ENCODE peak calls at places on chromosome X, in six cellular contexts. O is heart left ventricle; E is neural progenitor cell; A is CD8-positive, alpha-beta memory T cell; M is tibial artery; Q is breast epithelium. Y is an unnamed sample.
A peak's percentile ranks its signal among the peaks of the same experiment; 100 is the strongest.

GRCh38 chrX:427812-428725 is 41.4 kb upstream of the PPP2R3B start:
- DNase-seq in O (no peak), M (no peak), Q (no peak), A (no peak), E (peak; percentile 82), Y (no peak)

GRCh38 chrX:11558972-11559371 is 106.7 kb downstream of the ARHGAP6 start:
- DNase-seq in E (peak; percentile 15), A (peak; percentile 16), O (no peak), Q (no peak), M (no peak), Y (no peak)

GRCh38 chrX:11293113-11293512 is at the start of gene AMELX:
- DNase-seq in A (no peak), M (no peak), E (no peak), Q (no peak), O (no peak), Y (no peak)

GRCh38 chrX:131270085-131270484 is 19.0 kb downstream of the IGSF1 start:
- DNase-seq in O (no peak), Q (no peak), A (no peak), M (no peak), E (no peak), Y (no peak)

GRCh38 chrX:128106630-128107029 is 54.4 kb upstream of the ACTRT1 start:
- DNase-seq in A (no peak), Q (no peak), M (no peak), O (no peak), E (peak; percentile 49), Y (no peak)

GRCh38 chrX:154321624-154322023 is 26.0 kb downstream of the TKTL1 start:
- DNase-seq in A (no peak), E (no peak), M (no peak), Q (no peak), O (no peak), Y (no peak)

GRCh38 chrX:120200851-120201250 is 42.4 kb downstream of the RHOXF2 start:
- DNase-seq in O (no peak), A (no peak), E (no peak), Q (no peak), M (no peak), Y (no peak)

GRCh38 chrX:105658136-105658535 is 164.2 kb upstream of the NRK start:
- DNase-seq in E (no peak), Q (no peak), A (no peak), M (no peak), O (no peak), Y (no peak)

GRCh38 chrX:101759000-101759399 is 99.3 kb upstream of the ARMCX2 start:
- DNase-seq in A (peak; percentile 1), O (no peak), Q (no peak), E (peak; percentile 75), M (peak; percentile 21), Y (no peak)

GRCh38 chrX:154011376-154012335 is 8.0 kb downstream of the IRAK1 start:
- DNase-seq in M (no peak), E (no peak), A (no peak), O (no peak), Q (no peak), Y (no peak)

GRCh38 chrX:135185795-135186443 is 14.7 kb upstream of the CT55 start:
- DNase-seq in A (peak; percentile 23), M (peak; percentile 22), Q (no peak), E (peak; percentile 65), O (no peak), Y (no peak)

GRCh38 chrX:41014776-41015175 is 70.5 kb upstream of the USP9X start:
- DNase-seq in E (no peak), O (no peak), M (no peak), A (no peak), Q (no peak), Y (no peak)

GRCh38 chrX:72019487-72019886 is 108.8 kb downstream of the NHSL2 start:
- DNase-seq in E (no peak), O (no peak), A (no peak), Q (no peak), M (no peak), Y (no peak)

GRCh38 chrX:115030635-115031034 is 13.2 kb upstream of the IL13RA2 start:
- DNase-seq in E (no peak), O (no peak), Q (peak; percentile 32), M (no peak), A (no peak), Y (no peak)

GRCh38 chrX:31609130-31609529 is 537.3 kb upstream of the FTHL17 start:
- DNase-seq in E (no peak), M (no peak), Q (no peak), A (no peak), O (no peak), Y (no peak)

GRCh38 chrX:18146009-18146408 is 74.7 kb downstream of the BEND2 start:
- DNase-seq in M (no peak), O (no peak), E (no peak), A (no peak), Q (no peak), Y (no peak)

GRCh38 chrX:10648608-10649007 is 28.2 kb upstream of the MID1 start:
- DNase-seq in O (no peak), Q (no peak), E (no peak), M (no peak), A (no peak), Y (no peak)

GRCh38 chrX:41452972-41453371 is 5.8 kb downstream of the NYX start:
- DNase-seq in M (no peak), Q (no peak), E (no peak), O (no peak), A (no peak), Y (no peak)

GRCh38 chrX:45668686-45669443 is 468.2 kb upstream of the DIPK2B start:
- DNase-seq in O (no peak), E (no peak), Q (no peak), M (no peak), A (no peak), Y (no peak)

GRCh38 chrX:87517571-87518141 is at the start of gene KLHL4:
- DNase-seq in E (peak; percentile 92), Q (no peak), A (no peak), M (no peak), O (peak; percentile 35), Y (peak; percentile 25)

GRCh38 chrX:47483310-47484268 is 567 bp upstream of the ZNF41 start:
- DNase-seq in Q (no peak), E (peak; percentile 52), M (peak; percentile 34), O (peak; percentile 36), A (no peak), Y (peak; percentile 2)

GRCh38 chrX:345020-345925 is 26.7 kb upstream of the GTPBP6 start:
- DNase-seq in O (peak; percentile 18), M (no peak), Q (no peak), E (no peak), A (no peak), Y (no peak)

GRCh38 chrX:15838017-15838416 is 16.6 kb downstream of the AP1S2 start:
- DNase-seq in M (no peak), O (no peak), A (no peak), E (peak; percentile 39), Q (no peak), Y (no peak)

GRCh38 chrX:31847773-31848172 is 775.9 kb upstream of the FTHL17 start:
- DNase-seq in O (no peak), M (no peak), E (no peak), Q (no peak), A (no peak), Y (no peak)

GRCh38 chrX:41265615-41266014 is 68.3 kb upstream of the DDX3X start:
- DNase-seq in M (peak; percentile 24), A (peak; percentile 45), Q (no peak), O (no peak), E (no peak), Y (no peak)

GRCh38 chrX:2748815-2749188 is 3.0 kb upstream of the XG start:
- DNase-seq in O (no peak), Q (no peak), M (no peak), A (no peak), E (no peak), Y (no peak)
- H3K27ac ChIP-seq in O (no peak overlapping the region), Q (no peak overlapping the region), M (no peak overlapping the region), A (no peak overlapping the region), E (no peak overlapping the region), Y (no peak overlapping the region)

GRCh38 chrX:100731441-100732281 is at the start of gene SYTL4:
- DNase-seq in Q (no peak), E (peak; percentile 57), M (peak; percentile 28), A (no peak), O (peak; percentile 35), Y (no peak)
- H3K27ac ChIP-seq in Q (peak within 1 kb of the TSS; percentile 35), E (no peak within 1 kb of the TSS), M (peak within 1 kb of the TSS; percentile 62), A (no peak within 1 kb of the TSS), O (no peak within 1 kb of the TSS), Y (no peak within 1 kb of the TSS)

DNA sequence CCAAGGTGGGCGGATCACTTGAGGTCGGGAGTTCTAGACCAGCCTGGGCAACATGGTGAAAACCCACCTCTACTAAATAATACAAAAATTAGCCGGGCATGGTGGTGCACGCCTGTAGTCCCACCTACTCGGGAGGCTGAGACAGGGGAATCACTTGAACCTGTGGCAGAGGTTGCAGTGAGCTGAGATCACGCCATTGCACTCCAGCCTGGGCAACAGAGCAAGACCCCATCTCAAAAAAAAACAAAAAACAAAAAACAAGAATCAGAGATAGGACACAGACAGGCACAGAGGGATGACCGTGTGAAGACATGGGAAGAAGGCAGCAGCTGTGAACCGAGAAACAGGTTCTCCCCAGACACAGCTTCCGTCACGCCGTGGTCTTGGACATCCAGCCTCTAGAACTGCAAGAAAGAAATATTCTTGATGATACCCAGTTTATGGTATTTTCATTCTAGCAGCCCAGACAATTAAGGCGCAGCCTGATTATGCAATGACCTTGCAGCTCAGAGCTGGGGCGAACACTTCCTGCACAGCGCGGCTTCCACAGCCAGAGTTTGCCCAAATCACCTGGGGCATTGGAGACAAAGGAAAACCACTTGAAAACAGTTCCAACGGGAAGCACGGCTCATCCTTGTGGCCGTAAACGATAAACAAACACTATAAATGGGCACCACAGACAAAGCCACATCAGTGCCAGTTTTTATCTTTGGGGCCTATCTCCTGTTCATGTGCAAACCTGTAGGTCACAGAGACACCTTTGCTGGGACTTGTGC is 4.2 kb upstream of the ARSD start:
- DNase-seq in M (no peak), Q (peak; percentile 54), E (no peak), A (no peak), O (no peak), Y (no peak)
- H3K27ac ChIP-seq in M (no peak overlapping the region), Q (peak overlapping the region; percentile 13), E (no peak overlapping the region), A (no peak overlapping the region), O (no peak overlapping the region), Y (no peak overlapping the region)

GRCh38 chrX:150044556-150044955 is 106.3 kb upstream of the EOLA2 start:
- DNase-seq in Q (no peak), M (no peak), O (no peak), A (no peak), E (no peak), Y (no peak)

GRCh38 chrX:150038977-150039599 is 100.8 kb upstream of the EOLA2 start:
- DNase-seq in M (no peak), A (no peak), O (no peak), E (no peak), Q (no peak), Y (no peak)

GRCh38 chrX:150038356-150038755 is 100.1 kb upstream of the EOLA2 start:
- DNase-seq in E (no peak), M (no peak), A (no peak), O (no peak), Q (no peak), Y (no peak)

GRCh38 chrX:150037041-150037440 is 98.8 kb upstream of the EOLA2 start:
- DNase-seq in M (no peak), Q (no peak), A (no peak), E (no peak), O (no peak), Y (no peak)

DNA sequence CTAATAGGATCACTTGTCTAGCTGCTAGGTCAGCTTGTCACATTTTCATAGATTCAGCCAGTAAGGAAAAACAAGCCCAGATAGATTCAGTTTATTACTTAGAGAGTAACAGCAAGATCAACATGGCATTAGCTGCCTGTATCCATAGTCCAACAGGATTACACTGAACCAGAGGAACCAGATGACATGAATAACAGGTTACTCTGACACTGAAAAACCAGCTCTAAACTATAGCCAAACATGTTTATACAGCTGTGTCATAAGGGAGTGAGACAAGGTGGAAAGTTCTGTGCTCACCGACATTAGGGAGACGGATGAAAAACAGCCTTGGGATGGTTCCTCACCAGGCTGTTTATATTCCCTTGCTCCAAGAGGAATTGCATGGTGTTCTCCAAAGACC is 102.9 kb upstream of the EOLA2 start:
- DNase-seq in A (no peak), Q (no peak), E (no peak), M (no peak), O (no peak), Y (no peak)
- H3K27ac ChIP-seq in A (no peak overlapping the region), Q (no peak overlapping the region), E (no peak overlapping the region), M (no peak overlapping the region), O (no peak overlapping the region), Y (no peak overlapping the region)